ENCODE peak calls at places on chromosome 22, in five cellular contexts. L is B cell, Y is NCI-H187, F is GM23248, U is upper lobe of right lung. J is an unnamed sample.

GRCh38 chr22:39984006-39984405 is 10.7 kb upstream of the FAM83F start:
- DNase-seq in L (no peak), Y (no peak), F (peak; percentile 55), U (peak; percentile 6), J (no peak)

GRCh38 chr22:30824711-30825110 is 130.0 kb downstream of the OSBP2 start:
- DNase-seq in L (no peak), Y (no peak), F (no peak), U (peak; percentile 13), J (peak; percentile 29)

GRCh38 chr22:44884968-44885805 is 124.6 kb downstream of the PHF21B start:
- DNase-seq in L (no peak), Y (no peak), F (no peak), U (peak; percentile 52), J (peak; percentile 47)

GRCh38 chr22:46336119-46337078 is 885 bp downstream of the TRMU start:
- DNase-seq in L (no peak), Y (no peak), F (peak; percentile 59), U (no peak), J (no peak)

GRCh38 chr22:30251661-30252226 is 5.2 kb upstream of the LIF start:
- DNase-seq in L (no peak), Y (no peak), F (peak; percentile 62), U (no peak), J (no peak)

GRCh38 chr22:27115816-27116256 is 458.4 kb downstream of the MIAT start:
- DNase-seq in L (no peak), Y (no peak), F (peak; percentile 83), U (no peak), J (no peak)

GRCh38 chr22:39297490-39298193 is 21.8 kb downstream of the RPL3 start:
- DNase-seq in L (no peak), Y (no peak), F (no peak), U (no peak), J (no peak)

GRCh38 chr22:28544431-28544868 is 135.2 kb downstream of the TTC28 start:
- DNase-seq in L (no peak), Y (no peak), F (no peak), U (no peak), J (no peak)

GRCh38 chr22:22929381-22930221 is 42.0 kb downstream of the IGLL5 start:
- DNase-seq in L (no peak), Y (no peak), F (no peak), U (no peak), J (no peak)

GRCh38 chr22:37753746-37754145 is 54.0 kb upstream of the GCAT start:
- DNase-seq in L (no peak), Y (no peak), F (peak; percentile 22), U (no peak), J (no peak)